ENCODE peak calls at places on chromosomes 16 and 17, in six cellular contexts. One of them, this sample, is unnamed.

GRCh38 chr16:10100829-10101228 is 81.4 kb downstream of the GRIN2A start:
- DNase-seq in kidney epithelial cell: no peak
- DNase-seq in SW 1271: no peak
- DNase-seq in AG09319: no peak
- DNase-seq in cardiac muscle cell: no peak
- DNase-seq in activated naive CD4-positive, alpha-beta T cell: no peak
- DNase-seq in this sample: no peak

GRCh38 chr17:67570797-67571196 is 146.9 kb upstream of the NOL11 start:
- DNase-seq in cardiac muscle cell: no peak
- DNase-seq in SW 1271: no peak
- DNase-seq in kidney epithelial cell: no peak
- DNase-seq in AG09319: no peak
- DNase-seq in activated naive CD4-positive, alpha-beta T cell: no peak
- DNase-seq in this sample: no peak

GRCh38 chr17:57552114-57552601 is 192.9 kb downstream of the CCDC182 start:
- DNase-seq in kidney epithelial cell: no peak
- DNase-seq in activated naive CD4-positive, alpha-beta T cell: no peak
- DNase-seq in cardiac muscle cell: peak
- DNase-seq in SW 1271: no peak
- DNase-seq in AG09319: no peak
- DNase-seq in this sample: peak

GRCh38 chr17:52378860-52379259 is 220.3 kb upstream of the CA10 start:
- DNase-seq in kidney epithelial cell: no peak
- DNase-seq in SW 1271: no peak
- DNase-seq in cardiac muscle cell: no peak
- DNase-seq in AG09319: no peak
- DNase-seq in activated naive CD4-positive, alpha-beta T cell: no peak
- DNase-seq in this sample: no peak

GRCh38 chr16:67552476-67552875 is 9.8 kb upstream of the CTCF start:
- DNase-seq in AG09319: no peak
- DNase-seq in cardiac muscle cell: no peak
- DNase-seq in kidney epithelial cell: no peak
- DNase-seq in SW 1271: no peak
- DNase-seq in activated naive CD4-positive, alpha-beta T cell: no peak
- DNase-seq in this sample: no peak

GRCh38 chr17:2792541-2793169 is 3.6 kb upstream of the RAP1GAP2 start:
- DNase-seq in SW 1271: no peak
- DNase-seq in AG09319: no peak
- DNase-seq in kidney epithelial cell: no peak
- DNase-seq in activated naive CD4-positive, alpha-beta T cell: no peak
- DNase-seq in cardiac muscle cell: no peak
- DNase-seq in this sample: no peak

GRCh38 chr17:68289473-68289872 is 1.5 kb downstream of the SLC16A6 start:
- DNase-seq in kidney epithelial cell: no peak
- DNase-seq in cardiac muscle cell: no peak
- DNase-seq in activated naive CD4-positive, alpha-beta T cell: no peak
- DNase-seq in AG09319: no peak
- DNase-seq in SW 1271: no peak
- DNase-seq in this sample: no peak

GRCh38 chr16:67200491-67200890 is 1.6 kb downstream of the ELMO3 start:
- DNase-seq in AG09319: no peak
- DNase-seq in SW 1271: no peak
- DNase-seq in kidney epithelial cell: no peak
- DNase-seq in activated naive CD4-positive, alpha-beta T cell: no peak
- DNase-seq in cardiac muscle cell: no peak
- DNase-seq in this sample: no peak

GRCh38 chr17:43880420-43880991 is 26.8 kb downstream of the MPP2 start:
- DNase-seq in activated naive CD4-positive, alpha-beta T cell: peak
- DNase-seq in SW 1271: peak
- DNase-seq in kidney epithelial cell: no peak
- DNase-seq in AG09319: no peak
- DNase-seq in cardiac muscle cell: peak
- DNase-seq in this sample: peak

GRCh38 chr16:22052985-22053384 is 39.4 kb upstream of the VWA3A start:
- DNase-seq in activated naive CD4-positive, alpha-beta T cell: no peak
- DNase-seq in kidney epithelial cell: no peak
- DNase-seq in AG09319: no peak
- DNase-seq in SW 1271: no peak
- DNase-seq in cardiac muscle cell: no peak
- DNase-seq in this sample: no peak

GRCh38 chr17:8832711-8833352 is 33.7 kb upstream of the MFSD6L start:
- DNase-seq in activated naive CD4-positive, alpha-beta T cell: no peak
- DNase-seq in SW 1271: no peak
- DNase-seq in AG09319: no peak
- DNase-seq in cardiac muscle cell: no peak
- DNase-seq in kidney epithelial cell: no peak
- DNase-seq in this sample: peak

GRCh38 chr16:81449241-81449640 is 4.6 kb downstream of the CMIP start:
- DNase-seq in SW 1271: no peak
- DNase-seq in AG09319: no peak
- DNase-seq in activated naive CD4-positive, alpha-beta T cell: no peak
- DNase-seq in cardiac muscle cell: no peak
- DNase-seq in kidney epithelial cell: no peak
- DNase-seq in this sample: no peak